ENCODE peak calls at places on chromosome 1, in four cellular contexts. G, M, W and P are unnamed samples.

GRCh38 chr1:213327318-213327667 is 276.3 kb downstream of the RPS6KC1 start:
- DNase-seq in G (peak; percentile 74), M (no peak), W (no peak), P (peak; percentile 63)

GRCh38 chr1:229381234-229381633 is 38.4 kb upstream of the CCSAP start:
- DNase-seq in M (no peak), G (no peak), W (no peak), P (no peak)

GRCh38 chr1:168360622-168361021 is 79.9 kb downstream of the TBX19 start:
- DNase-seq in M (no peak), W (no peak), G (no peak), P (no peak)

GRCh38 chr1:33346921-33347649 is 26.2 kb upstream of the A3GALT2 start:
- DNase-seq in W (peak; percentile 33), G (peak; percentile 98), M (peak; percentile 37), P (peak; percentile 97)

GRCh38 chr1:151994956-151995355 is 1.3 kb upstream of the S100A10 start:
- DNase-seq in W (peak; percentile 72), G (peak; percentile 97), M (no peak), P (peak; percentile 100)

GRCh38 chr1:225979421-225979820 is 19.7 kb downstream of the SDE2 start:
- DNase-seq in W (no peak), G (no peak), M (no peak), P (no peak)

GRCh38 chr1:31802190-31803150 is 13.4 kb downstream of the SPOCD1 start:
- DNase-seq in G (peak; percentile 38), M (no peak), W (no peak), P (no peak)

GRCh38 chr1:81974222-81974841 is 173.6 kb downstream of the ADGRL2 start:
- DNase-seq in W (no peak), G (no peak), M (no peak), P (no peak)

GRCh38 chr1:215682232-215682631 is 115.1 kb downstream of the KCTD3 start:
- DNase-seq in W (no peak), M (no peak), G (peak; percentile 25), P (peak; percentile 33)

GRCh38 chr1:247442164-247442563 is 15.7 kb downstream of the OR2B11 start:
- DNase-seq in G (no peak), W (no peak), M (no peak), P (no peak)

GRCh38 chr1:154956557-154956956 is 658 bp upstream of the PBXIP1 start:
- DNase-seq in M (no peak), W (no peak), G (no peak), P (no peak)

GRCh38 chr1:161784963-161785362 is 18.8 kb downstream of the ATF6 start:
- DNase-seq in W (no peak), G (no peak), M (no peak), P (no peak)

GRCh38 chr1:228370941-228371740 is 35.5 kb downstream of the TRIM11 start:
- DNase-seq in G (no peak), W (no peak), M (no peak), P (no peak)

GRCh38 chr1:16260814-16261213 is 23.8 kb upstream of the CPLANE2 start:
- DNase-seq in M (no peak), W (no peak), G (peak; percentile 58), P (no peak)

GRCh38 chr1:5988596-5989285 is 3.5 kb downstream of the NPHP4 start:
- DNase-seq in G (no peak), M (no peak), W (no peak), P (no peak)

GRCh38 chr1:33866286-33866685 is 2.4 kb downstream of the HMGB4 start:
- DNase-seq in G (no peak), W (no peak), M (no peak), P (no peak)

GRCh38 chr1:91092503-91092902 is 70.7 kb upstream of the ZNF644 start:
- DNase-seq in G (peak; percentile 49), W (no peak), M (no peak), P (peak; percentile 30)

GRCh38 chr1:193275773-193276172 is 89.4 kb upstream of the B3GALT2 start:
- DNase-seq in G (peak; percentile 8), M (no peak), W (no peak), P (no peak)

GRCh38 chr1:231927431-231927830 is 300.8 kb downstream of the DISC1 start:
- DNase-seq in G (no peak), W (no peak), M (no peak), P (no peak)

GRCh38 chr1:224641030-224641429 is 24.9 kb downstream of the CNIH3 start:
- DNase-seq in M (no peak), G (no peak), W (no peak), P (no peak)